ENCODE peak calls at places on chromosomes 11 and 22, in ten cellular contexts. I is IMR-90, V is right lobe of liver, F is uterus, O is spleen, U is upper lobe of left lung, N is A549, M is H1, H is ovary, Q is adrenal gland. L is an unnamed sample. For H3K4me1, the result is how much of the 10 kb centered on the place peaks cover.

GRCh38 chr11:72618801-72619200 is 55.4 kb downstream of the PDE2A start:
- DNase-seq in I (peak), V (no peak), F (peak), O (no peak), U (no peak), N (no peak), M (no peak), H (peak), Q (no peak), L (no peak)

GRCh38 chr22:31800065-31800464 is 46.2 kb downstream of the DEPDC5 start:
- DNase-seq in I (peak), V (no peak), F (no peak), O (no peak), U (no peak), N (peak), M (no peak), H (no peak), Q (no peak), L (no peak)

GRCh38 chr22:36871669-36872081 is 10.9 kb downstream of the NCF4 start:
- DNase-seq in I (no peak), V (no peak), F (no peak), O (no peak), U (no peak), N (no peak), M (no peak), H (no peak), Q (no peak), L (no peak)

GRCh38 chr22:29078036-29078868 is 5.4 kb downstream of the KREMEN1 start:
- DNase-seq in I (no peak), V (no peak), F (no peak), O (no peak), U (no peak), N (no peak), M (no peak), H (no peak), Q (no peak), L (no peak)

GRCh38 chr11:11263238-11264030 is 89.6 kb downstream of the CSNK2A3 start:
- DNase-seq in I (peak), V (no peak), F (peak), O (no peak), U (no peak), N (no peak), M (no peak), H (no peak), Q (no peak), L (no peak)

GRCh38 chr11:27473017-27473406 is 422 bp upstream of the LGR4 start:
- DNase-seq in I (no peak), V (no peak), F (no peak), O (no peak), U (no peak), N (no peak), M (no peak), H (no peak), Q (no peak), L (no peak)

GRCh38 chr22:50218996-50219727 is 18.4 kb downstream of the SELENOO start:
- DNase-seq in I (peak), V (peak), F (peak), O (no peak), U (peak), N (peak), M (peak), H (peak), Q (peak), L (peak)

GRCh38 chr11:18752502-18752901 is 26.5 kb upstream of the IGSF22 start:
- DNase-seq in I (no peak), V (no peak), F (no peak), O (no peak), U (no peak), N (no peak), M (no peak), H (no peak), Q (no peak), L (no peak)

GRCh38 chr11:116454020-116454645 is 318.7 kb downstream of the BUD13 start:
- DNase-seq in I (peak), V (no peak), F (peak), O (no peak), U (peak), N (peak), M (peak), H (peak), Q (peak), L (peak)

GRCh38 chr11:86046111-86046510 is 22.8 kb downstream of the PICALM start:
- DNase-seq in I (no peak), V (no peak), F (no peak), O (no peak), U (no peak), N (no peak), M (no peak), H (no peak), Q (no peak), L (no peak)

GRCh38 chr11:86041975-86042378 is 26.9 kb downstream of the PICALM start:
- DNase-seq in I (peak), V (no peak), F (peak), O (no peak), U (peak), N (peak), M (peak), H (no peak), Q (peak), L (no peak)

GRCh38 chr11:86040919-86041318 is 28.0 kb downstream of the PICALM start:
- DNase-seq in I (no peak), V (no peak), F (no peak), O (no peak), U (no peak), N (no peak), M (no peak), H (no peak), Q (no peak), L (no peak)

GRCh38 chr11:86047275-86047991 is 21.5 kb downstream of the PICALM start:
- DNase-seq in I (peak), V (no peak), F (no peak), O (no peak), U (peak), N (no peak), M (no peak), H (no peak), Q (no peak), L (no peak)

DNA sequence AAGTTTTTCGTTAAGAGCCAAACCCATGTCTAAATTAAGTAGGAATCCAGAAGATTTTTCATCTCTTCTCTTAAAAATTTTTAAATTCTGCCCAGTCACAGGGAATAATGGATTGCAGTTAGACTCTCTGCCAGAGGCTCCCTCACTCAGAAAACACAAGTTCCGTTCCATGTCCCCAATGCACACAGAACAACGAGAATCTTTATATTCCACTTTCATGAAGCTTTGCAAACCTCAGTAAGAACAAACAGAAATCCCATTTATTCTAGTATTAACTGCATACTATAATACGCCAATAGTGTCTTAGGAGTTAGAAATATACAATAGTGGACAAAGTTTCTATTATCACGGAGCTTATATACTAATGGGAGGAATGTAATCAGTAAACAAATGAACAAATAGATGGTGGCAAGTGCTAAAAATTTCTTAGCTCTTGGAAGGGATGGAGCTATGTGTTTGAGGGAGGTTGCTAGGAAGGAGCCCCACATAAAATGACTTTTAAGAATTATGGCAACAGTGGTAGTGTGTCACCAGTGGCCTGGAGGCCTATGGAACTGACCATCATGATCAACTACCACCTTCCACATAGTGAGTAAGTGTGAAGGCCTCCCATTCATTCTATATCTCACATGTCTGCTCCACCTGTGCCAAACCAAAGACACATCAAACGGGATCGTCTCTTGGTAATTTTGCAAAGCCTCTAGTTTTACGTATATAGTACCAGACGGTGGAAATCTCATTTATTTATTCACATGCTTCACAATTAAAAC is 24.9 kb downstream of the PICALM start:
- DNase-seq in I (no peak), V (no peak), F (no peak), O (no peak), U (no peak), N (no peak), M (no peak), H (no peak), Q (no peak), L (no peak)
- H3K4me1 ChIP-seq in I (under half), V (under half), F (under half), O (half or more), U (half or more), N (under half), M (under half), H (under half), Q (under half), L (half or more)

GRCh38 chr11:75802022-75802912 is 12.7 kb upstream of the UVRAG start:
- DNase-seq in I (no peak), V (no peak), F (no peak), O (peak), U (no peak), N (no peak), M (no peak), H (peak), Q (peak), L (no peak)
- TF ChIP-seq POLR2A in I (no peak), V (no peak), F (no peak), O (no peak), U (no peak), N (no peak), M (no peak), H (no peak), Q (no peak), L (no peak)

DNA sequence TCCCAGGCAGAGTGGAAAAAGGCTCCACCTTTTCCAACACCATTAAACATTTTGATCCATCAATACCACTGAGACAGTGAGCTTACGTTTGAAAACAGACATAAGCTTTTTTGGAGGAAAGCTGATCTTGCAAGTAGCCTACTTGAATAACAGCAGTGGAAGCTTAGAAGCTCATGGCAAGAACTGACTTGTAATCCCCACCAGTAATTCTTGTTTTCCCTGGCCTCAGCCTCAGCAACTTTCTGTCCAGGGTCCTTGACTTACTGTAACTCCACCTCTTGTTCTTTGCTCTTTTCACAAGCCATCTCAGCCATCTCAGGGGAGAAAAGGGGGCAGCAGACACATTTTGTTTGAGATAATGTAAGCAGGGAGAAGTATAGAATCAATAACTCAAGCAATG is 12.3 kb upstream of the MPZL2 start:
- DNase-seq in I (no peak), V (no peak), F (no peak), O (no peak), U (no peak), N (no peak), M (no peak), H (no peak), Q (no peak), L (no peak)
- H3K4me3 ChIP-seq in I (no peak), V (no peak), F (no peak), O (no peak), U (no peak), N (no peak), M (no peak), H (no peak), Q (no peak), L (no peak)

GRCh38 chr22:20545681-20546521 is 38.5 kb downstream of the MED15 start:
- DNase-seq in I (no peak), V (peak), F (peak), O (peak), U (no peak), N (no peak), M (no peak), H (no peak), Q (no peak), L (no peak)

GRCh38 chr22:20548806-20549205 is 41.4 kb downstream of the MED15 start:
- DNase-seq in I (no peak), V (peak), F (peak), O (peak), U (no peak), N (no peak), M (no peak), H (no peak), Q (no peak), L (no peak)

GRCh38 chr22:20547029-20547428 is 39.6 kb downstream of the MED15 start:
- DNase-seq in I (no peak), V (no peak), F (no peak), O (no peak), U (no peak), N (no peak), M (no peak), H (no peak), Q (no peak), L (no peak)

GRCh38 chr22:20549232-20549841 is 41.9 kb downstream of the MED15 start:
- DNase-seq in I (no peak), V (peak), F (peak), O (peak), U (no peak), N (no peak), M (no peak), H (no peak), Q (no peak), L (no peak)

DNA sequence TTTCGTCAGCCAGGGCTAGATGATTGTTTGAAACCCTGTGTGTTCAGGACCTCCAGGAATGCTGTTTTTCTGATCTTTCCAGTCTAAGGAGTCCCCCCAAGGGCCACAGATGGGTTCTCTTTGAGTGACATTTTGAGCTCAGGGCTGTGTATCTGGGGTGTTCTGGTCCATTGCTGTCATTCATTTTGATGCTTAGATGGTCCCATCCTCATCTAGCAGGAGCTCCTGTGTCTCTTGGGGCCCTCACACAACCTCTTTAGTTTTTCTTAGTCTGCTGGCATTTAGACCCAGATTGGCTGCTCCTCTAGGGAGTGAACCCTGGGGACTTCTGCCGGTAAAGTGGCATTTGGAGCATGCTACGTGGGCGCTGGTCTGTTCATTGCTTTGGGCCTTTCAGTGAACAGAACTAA is 39.1 kb downstream of the MED15 start:
- DNase-seq in I (no peak), V (no peak), F (peak), O (no peak), U (no peak), N (no peak), M (no peak), H (no peak), Q (no peak), L (no peak)
- H3K4me1 ChIP-seq in I (under half), V (under half), F (under half), O (under half), U (under half), N (under half), M (under half), H (under half), Q (under half), L (under half)

DNA sequence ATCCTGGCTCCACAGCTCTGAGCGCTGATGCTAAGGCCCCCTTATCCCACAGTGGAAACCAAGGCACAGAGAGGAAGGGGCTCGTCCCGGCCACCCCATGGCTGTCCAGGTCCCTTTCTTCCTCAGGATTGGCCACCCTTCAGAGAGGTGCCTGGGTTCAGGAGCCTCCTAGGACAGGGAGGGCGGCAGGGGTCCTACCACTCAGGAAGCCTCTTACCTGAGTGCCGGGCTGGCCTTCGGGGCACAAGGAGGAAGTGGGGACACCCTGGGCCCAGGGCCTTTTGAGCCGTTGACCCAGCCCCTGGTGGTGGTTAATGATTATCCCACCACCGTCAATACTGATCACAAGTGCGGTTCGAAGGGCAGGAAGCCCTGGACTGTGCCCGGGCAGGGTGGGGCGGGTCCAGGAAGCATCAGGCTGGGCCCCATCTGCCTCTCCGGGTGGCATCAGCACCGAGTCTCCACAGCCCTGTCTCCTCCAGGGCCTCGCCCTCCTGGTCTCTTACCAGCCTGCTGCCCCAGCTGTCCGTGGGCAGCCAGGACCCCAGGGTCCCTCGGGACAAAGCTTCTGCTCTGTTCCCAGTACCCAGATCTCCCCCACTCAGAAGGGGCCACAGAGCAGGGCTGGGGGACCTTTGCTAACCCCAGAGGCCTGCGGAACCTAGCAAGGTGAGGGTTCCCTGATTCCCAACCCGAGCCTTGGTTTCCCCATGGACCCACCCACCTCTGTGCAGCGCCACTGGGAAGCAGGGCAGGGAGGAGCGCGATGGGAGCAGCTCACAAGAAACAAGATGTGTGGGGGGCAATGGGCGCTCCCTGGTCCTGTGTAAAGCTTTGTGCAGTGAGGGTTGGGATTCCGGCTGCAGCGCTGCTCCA is 15.0 kb upstream of the EHD1 start:
- DNase-seq in I (no peak), V (peak), F (no peak), O (no peak), U (no peak), N (peak), M (no peak), H (no peak), Q (no peak), L (no peak)
- TF ChIP-seq POLR2A in I (no peak), V (peak), F (no peak), O (no peak), U (no peak), N (peak), M (no peak), H (no peak), Q (no peak), L (no peak)

GRCh38 chr11:64038500-64038899 is 2.8 kb downstream of the FLRT1 start:
- DNase-seq in I (no peak), V (no peak), F (no peak), O (no peak), U (no peak), N (no peak), M (no peak), H (no peak), Q (no peak), L (no peak)

GRCh38 chr11:64039012-64039665 is 3.4 kb downstream of the FLRT1 start:
- DNase-seq in I (no peak), V (no peak), F (no peak), O (no peak), U (no peak), N (no peak), M (no peak), H (no peak), Q (no peak), L (no peak)

GRCh38 chr11:64035581-64035980 is at the start of gene FLRT1:
- DNase-seq in I (no peak), V (no peak), F (no peak), O (no peak), U (no peak), N (no peak), M (no peak), H (no peak), Q (no peak), L (no peak)

GRCh38 chr11:64036081-64037026 is 623 bp downstream of the FLRT1 start:
- DNase-seq in I (peak), V (no peak), F (peak), O (no peak), U (no peak), N (no peak), M (no peak), H (peak), Q (peak), L (peak)

GRCh38 chr11:64037027-64037633 is 1.4 kb downstream of the FLRT1 start:
- DNase-seq in I (no peak), V (no peak), F (no peak), O (no peak), U (no peak), N (no peak), M (no peak), H (no peak), Q (no peak), L (no peak)
- H3K4me3 ChIP-seq in I (no peak), V (no peak), F (peak), O (no peak), U (no peak), N (no peak), M (peak), H (no peak), Q (no peak), L (peak)

GRCh38 chr11:20022363-20023081 is 137.8 kb downstream of the DBX1 start:
- DNase-seq in I (peak), V (no peak), F (no peak), O (no peak), U (no peak), N (peak), M (peak), H (peak), Q (no peak), L (no peak)
- H3K4me1 ChIP-seq in I (under half), V (under half), F (under half), O (under half), U (under half), N (half or more), M (under half), H (under half), Q (under half), L (under half)

GRCh38 chr11:93287434-93287833 is 43.1 kb upstream of the DEUP1 start:
- DNase-seq in I (no peak), V (no peak), F (no peak), O (no peak), U (no peak), N (no peak), M (no peak), H (no peak), Q (no peak), L (no peak)
- TF ChIP-seq POLR2A in I (no peak), V (no peak), F (no peak), O (no peak), U (no peak), N (no peak), M (no peak), H (no peak), Q (no peak), L (no peak)